ENCODE peak calls at places on chromosome 21, in four cellular contexts. K, M, S and Y are unnamed samples.

GRCh38 chr21:36044056-36044455 is 16.3 kb downstream of the SETD4 start:
- DNase-seq in K (no peak), M (no peak), S (no peak), Y (no peak)

GRCh38 chr21:17402885-17403477 is 109.9 kb upstream of the CXADR start:
- DNase-seq in K (no peak), M (no peak), S (no peak), Y (no peak)

GRCh38 chr21:34582506-34583150 is 32.3 kb downstream of the RCAN1 start:
- DNase-seq in K (no peak), M (peak), S (no peak), Y (peak)

GRCh38 chr21:25350056-25350455 is 257.2 kb downstream of the MRPL39 start:
- DNase-seq in K (no peak), M (peak), S (no peak), Y (peak)

GRCh38 chr21:39083377-39084008 is 99.8 kb downstream of the PSMG1 start:
- DNase-seq in K (no peak), M (no peak), S (no peak), Y (no peak)

GRCh38 chr21:21971384-21971783 is 973.2 kb downstream of the NCAM2 start:
- DNase-seq in K (no peak), M (no peak), S (no peak), Y (no peak)

GRCh38 chr21:46022551-46023107 is 41.1 kb downstream of the COL6A1 start:
- DNase-seq in K (peak), M (no peak), S (no peak), Y (no peak)

GRCh38 chr21:45418301-45419071 is 13.5 kb downstream of the COL18A1 start:
- DNase-seq in K (no peak), M (peak), S (no peak), Y (no peak)

GRCh38 chr21:34201441-34201838 is 128.1 kb downstream of the MRPS6 start:
- DNase-seq in K (no peak), M (no peak), S (no peak), Y (no peak)

GRCh38 chr21:40719615-40720014 is 127.3 kb downstream of the DSCAM start:
- DNase-seq in K (no peak), M (no peak), S (no peak), Y (no peak)

GRCh38 chr21:36854391-36854790 is 112.1 kb downstream of the HLCS start:
- DNase-seq in K (no peak), M (peak), S (no peak), Y (no peak)

GRCh38 chr21:40421121-40421520 is 425.8 kb downstream of the DSCAM start:
- DNase-seq in K (no peak), M (no peak), S (no peak), Y (no peak)

GRCh38 chr21:28419110-28419509 is 573.6 kb downstream of the LTN1 start:
- DNase-seq in K (no peak), M (peak), S (no peak), Y (no peak)

GRCh38 chr21:28916150-28916893 is 76.4 kb downstream of the LTN1 start:
- DNase-seq in K (no peak), M (no peak), S (no peak), Y (no peak)

GRCh38 chr21:34983680-34984086 is 65.4 kb downstream of the RUNX1 start:
- DNase-seq in K (no peak), M (peak), S (peak), Y (peak)

GRCh38 chr21:30839304-30839703 is 9.7 kb upstream of the KRTAP7-1 start:
- DNase-seq in K (no peak), M (no peak), S (no peak), Y (no peak)

GRCh38 chr21:31267644-31268043 is 76.4 kb downstream of the TIAM1 start:
- DNase-seq in K (no peak), M (no peak), S (no peak), Y (no peak)

GRCh38 chr21:25862596-25862995 is 127.8 kb downstream of the GABPA start:
- DNase-seq in K (no peak), M (peak), S (no peak), Y (peak)

GRCh38 chr21:26717146-26717739 is 128.0 kb downstream of the ADAMTS1 start:
- DNase-seq in K (no peak), M (peak), S (no peak), Y (peak)

GRCh38 chr21:44444286-44444931 is 10.9 kb upstream of the LRRC3 start:
- DNase-seq in K (no peak), M (no peak), S (no peak), Y (no peak)

GRCh38 chr21:31397939-31398338 is 53.9 kb upstream of the TIAM1 start:
- DNase-seq in K (no peak), M (no peak), S (no peak), Y (no peak)

GRCh38 chr21:25934771-25935224 is 200.0 kb downstream of the GABPA start:
- DNase-seq in K (no peak), M (peak), S (no peak), Y (peak)

GRCh38 chr21:32422064-32422463 is 9.6 kb downstream of the EVA1C start:
- DNase-seq in K (no peak), M (no peak), S (no peak), Y (no peak)

GRCh38 chr21:45551816-45552695 is 9.8 kb upstream of the SLC19A1 start:
- DNase-seq in K (no peak), M (no peak), S (no peak), Y (no peak)